ENCODE peak calls at places on chromosomes 11 and 22, in six cellular contexts. V is HFF-Myc, X is aorta, C is thyroid gland, Z is thoracic aorta, E is fibroblast of lung. S is an unnamed sample.

GRCh38 chr11:70887428-70887827 is 364.9 kb downstream of the SHANK2 start:
- DNase-seq in Z (no peak), X (no peak), C (no peak), V (no peak), E (no peak), S (no peak)

GRCh38 chr11:130190371-130190881 is 30.8 kb downstream of the ST14 start:
- DNase-seq in X (no peak), V (no peak), E (no peak), C (no peak), Z (no peak), S (no peak)

GRCh38 chr22:32281092-32281491 is 25.9 kb upstream of the SLC5A4 start:
- DNase-seq in Z (no peak), E (no peak), V (peak), X (no peak), C (no peak), S (no peak)

GRCh38 chr22:45869448-45869847 is 107.5 kb downstream of the WNT7B start:
- DNase-seq in C (no peak), E (no peak), X (no peak), Z (no peak), V (no peak), S (no peak)

GRCh38 chr11:121465709-121466062 is 12.9 kb upstream of the SORL1-AS1 start:
- DNase-seq in E (no peak), V (no peak), Z (no peak), X (no peak), C (no peak), S (no peak)

GRCh38 chr11:2249191-2249916 is 21.0 kb downstream of the ASCL2 start:
- DNase-seq in Z (no peak), X (no peak), C (no peak), E (no peak), V (no peak), S (no peak)

GRCh38 chr22:37186228-37186996 is 1.6 kb downstream of the C1QTNF6 start:
- DNase-seq in V (no peak), Z (no peak), X (peak), E (peak), C (no peak), S (peak)

GRCh38 chr11:112725636-112726035 is 235.6 kb upstream of the NCAM1 start:
- DNase-seq in C (no peak), X (no peak), V (no peak), Z (no peak), E (no peak), S (no peak)

GRCh38 chr11:73972187-73972586 is 10.5 kb downstream of the UCP2 start:
- DNase-seq in C (no peak), Z (no peak), V (no peak), E (no peak), X (peak), S (no peak)

GRCh38 chr11:68298659-68299516 is 13.5 kb upstream of the LRP5 start:
- DNase-seq in X (no peak), V (no peak), Z (no peak), C (no peak), E (no peak), S (no peak)

GRCh38 chr22:38657248-38657909 is 941 bp downstream of the CBY1 start:
- DNase-seq in E (peak), X (no peak), C (peak), V (no peak), Z (no peak), S (no peak)

GRCh38 chr11:103842795-103843194 is 193.6 kb upstream of the DDI1 start:
- DNase-seq in C (no peak), E (peak), V (peak), Z (no peak), X (no peak), S (no peak)

GRCh38 chr22:19915287-19915954 is 26.2 kb upstream of the COMT start:
- DNase-seq in C (no peak), Z (no peak), X (no peak), E (no peak), V (no peak), S (peak)

GRCh38 chr11:64246874-64247728 is at the start of gene PPP1R14B:
- DNase-seq in Z (peak), E (peak), C (peak), V (no peak), X (peak), S (peak)

GRCh38 chr11:115170133-115170815 is 333.9 kb downstream of the CADM1 start:
- DNase-seq in Z (no peak), E (peak), C (peak), X (no peak), V (no peak), S (peak)

GRCh38 chr11:115166826-115167225 is 337.4 kb downstream of the CADM1 start:
- DNase-seq in C (no peak), Z (no peak), V (no peak), X (no peak), E (no peak), S (no peak)

GRCh38 chr11:115164774-115165173 is 339.4 kb downstream of the CADM1 start:
- DNase-seq in X (no peak), C (no peak), V (no peak), Z (no peak), E (no peak), S (no peak)

GRCh38 chr11:115168686-115169085 is 335.5 kb downstream of the CADM1 start:
- DNase-seq in Z (no peak), X (no peak), E (no peak), C (no peak), V (no peak), S (no peak)

GRCh38 chr11:115168229-115168671 is 336.0 kb downstream of the CADM1 start:
- DNase-seq in X (no peak), C (peak), V (no peak), E (no peak), Z (no peak), S (no peak)
- H3K4me3 ChIP-seq in X (no peak), C (no peak), V (no peak), E (no peak), Z (no peak), S (no peak)

GRCh38 chr11:11558352-11558751 is 63.5 kb downstream of the GALNT18 start:
- DNase-seq in C (no peak), E (no peak), V (no peak), Z (no peak), X (no peak), S (no peak)

GRCh38 chr11:11550534-11550933 is 71.3 kb downstream of the GALNT18 start:
- DNase-seq in Z (no peak), X (no peak), C (no peak), E (no peak), V (no peak), S (no peak)

GRCh38 chr11:11555228-11555627 is 66.6 kb downstream of the GALNT18 start:
- DNase-seq in E (no peak), X (peak), Z (no peak), V (no peak), C (peak), S (no peak)

GRCh38 chr11:11553595-11553994 is 68.2 kb downstream of the GALNT18 start:
- DNase-seq in C (peak), E (no peak), X (no peak), Z (no peak), V (no peak), S (no peak)

DNA sequence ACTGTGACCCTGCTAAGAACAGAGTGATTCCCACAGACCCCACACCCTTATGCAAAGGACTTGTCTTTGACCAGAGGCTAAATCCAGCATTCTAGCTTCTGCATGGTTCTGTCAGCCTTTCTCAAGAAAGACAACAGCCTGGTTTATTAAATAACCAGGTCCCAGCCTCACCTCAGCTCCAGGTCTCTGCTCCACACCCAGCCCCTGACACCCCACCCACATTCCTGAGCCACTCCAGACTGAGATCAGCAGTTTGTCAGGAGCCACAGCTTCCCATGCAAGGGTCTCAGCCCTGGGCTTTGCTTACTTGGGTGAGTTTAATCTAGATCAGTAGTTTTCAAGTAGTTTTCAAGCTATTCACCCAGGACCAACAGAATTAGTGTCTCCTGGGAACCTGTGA is 69.1 kb downstream of the GALNT18 start:
- DNase-seq in C (peak), X (no peak), E (no peak), V (no peak), Z (no peak), S (no peak)
- H3K4me3 ChIP-seq in C (no peak), X (no peak), E (no peak), V (no peak), Z (no peak), S (no peak)

DNA sequence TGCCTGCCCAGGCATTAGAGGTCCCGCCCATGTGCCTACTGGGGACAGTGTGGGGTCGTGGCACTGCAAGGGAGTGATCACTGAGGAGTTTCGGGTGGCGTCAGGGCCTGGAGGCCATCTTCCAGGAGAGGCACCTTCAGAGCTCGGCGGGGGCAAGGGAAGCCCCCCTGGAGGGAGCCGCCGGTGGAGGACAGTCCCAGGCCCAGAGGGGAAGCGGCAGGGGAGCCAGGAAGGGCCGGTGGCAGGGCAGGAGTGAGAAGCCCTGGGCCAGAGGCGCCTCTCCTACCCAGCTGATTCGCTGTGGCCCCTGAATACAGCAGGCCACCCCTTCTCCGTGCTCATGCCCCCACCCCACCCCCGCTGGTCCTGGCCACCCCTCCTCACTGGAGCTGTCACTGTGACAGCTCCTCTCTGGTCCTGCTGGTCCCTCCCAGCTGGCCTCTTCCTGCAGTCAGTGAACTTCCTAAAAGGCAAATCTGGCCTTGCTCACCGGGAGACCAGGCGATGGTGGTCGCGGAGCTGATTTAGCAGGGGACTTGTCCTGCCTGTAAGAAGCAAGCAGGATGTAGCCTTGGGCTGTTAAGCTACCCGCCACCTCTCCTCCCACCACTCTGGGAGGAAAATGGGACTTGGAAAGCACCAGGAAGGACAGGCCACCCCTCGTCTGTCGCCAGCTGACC is 2.1 kb upstream of the MAPK11 start:
- DNase-seq in E (no peak), Z (no peak), C (no peak), X (no peak), V (no peak), S (no peak)
- H3K4me3 ChIP-seq in E (no peak), Z (no peak), C (no peak), X (no peak), V (no peak), S (no peak)

GRCh38 chr11:89293966-89294679 is 116.4 kb downstream of the TYR start:
- DNase-seq in V (no peak), Z (no peak), C (peak), X (no peak), E (peak), S (no peak)
- H3K4me3 ChIP-seq in V (peak), Z (peak), C (no peak), X (no peak), E (no peak), S (no peak)

DNA sequence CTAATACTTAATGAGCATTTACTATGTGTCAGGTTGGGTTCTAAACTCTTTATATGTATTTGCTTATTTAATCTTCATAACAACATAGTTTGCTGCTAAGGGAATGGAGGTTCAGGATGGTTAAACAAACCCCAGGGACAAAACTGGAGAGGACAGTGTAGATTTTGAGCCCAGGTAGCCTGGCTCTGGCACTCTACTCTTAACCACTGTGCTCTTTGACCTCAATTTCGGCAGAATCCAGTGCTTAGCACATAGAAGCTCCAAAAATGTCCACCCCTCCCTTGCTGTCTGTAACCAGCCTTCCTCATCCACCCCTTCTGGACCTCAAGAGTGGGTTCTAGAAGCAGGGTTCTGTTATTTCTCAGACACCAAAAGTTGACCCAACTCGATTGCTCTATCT is 88.0 kb upstream of the SYT13 start:
- DNase-seq in V (no peak), Z (no peak), X (no peak), C (no peak), E (no peak), S (no peak)
- H3K4me3 ChIP-seq in V (no peak), Z (no peak), X (no peak), C (no peak), E (no peak), S (no peak)

GRCh38 chr22:41146573-41146972 is 54.2 kb downstream of the EP300 start:
- DNase-seq in Z (no peak), C (no peak), V (no peak), X (no peak), E (peak), S (no peak)

GRCh38 chr22:41152902-41153301 is 52.2 kb upstream of the L3MBTL2 start:
- DNase-seq in C (no peak), X (no peak), V (no peak), E (no peak), Z (no peak), S (no peak)

DNA sequence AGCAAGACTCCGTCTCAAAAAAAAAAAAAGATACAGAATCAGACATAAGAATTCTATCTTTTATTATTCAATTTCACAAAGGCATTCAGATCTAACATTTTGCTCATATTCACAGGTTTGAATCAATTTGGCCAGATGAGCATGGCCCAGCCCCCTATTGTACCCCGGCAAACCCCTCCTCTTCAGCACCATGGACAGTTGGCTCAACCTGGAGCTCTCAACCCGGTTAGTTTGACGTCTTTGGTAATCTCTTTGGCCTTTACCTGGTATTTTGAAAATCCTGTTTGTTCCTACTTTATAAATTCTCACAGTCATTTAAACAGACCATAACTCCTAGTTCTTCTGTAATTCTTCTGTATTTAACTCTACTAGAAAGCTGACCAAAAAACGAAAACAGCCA is 55.3 kb downstream of the EP300 start:
- DNase-seq in X (no peak), C (no peak), V (no peak), E (no peak), Z (no peak), S (no peak)
- H3K4me3 ChIP-seq in X (no peak), C (no peak), V (no peak), E (no peak), Z (no peak), S (no peak)

GRCh38 chr11:125164422-125165110 is at the start of gene PKNOX2:
- DNase-seq in C (peak), E (peak), V (no peak), Z (peak), X (peak), S (peak)

GRCh38 chr11:125165111-125165663 is 636 bp downstream of the PKNOX2 start:
- DNase-seq in X (peak), E (peak), Z (no peak), V (no peak), C (peak), S (no peak)

GRCh38 chr11:125162743-125163142 is 1.8 kb upstream of the PKNOX2 start:
- DNase-seq in C (no peak), V (no peak), X (peak), E (no peak), Z (no peak), S (no peak)

GRCh38 chr11:125163431-125164011 is 1.0 kb upstream of the PKNOX2 start:
- DNase-seq in V (no peak), Z (no peak), E (no peak), C (no peak), X (peak), S (no peak)

GRCh38 chr11:125164091-125164421 is 495 bp upstream of the PKNOX2 start:
- DNase-seq in V (no peak), X (no peak), C (no peak), E (no peak), Z (no peak), S (no peak)
- H3K4me3 ChIP-seq in V (no peak), X (no peak), C (no peak), E (peak), Z (peak), S (no peak)

GRCh38 chr11:821513-822371 is 3.0 kb downstream of the PNPLA2 start:
- DNase-seq in X (no peak), Z (no peak), E (no peak), C (no peak), V (no peak), S (no peak)
- H3K4me3 ChIP-seq in X (no peak), Z (peak), E (no peak), C (no peak), V (peak), S (no peak)

DNA sequence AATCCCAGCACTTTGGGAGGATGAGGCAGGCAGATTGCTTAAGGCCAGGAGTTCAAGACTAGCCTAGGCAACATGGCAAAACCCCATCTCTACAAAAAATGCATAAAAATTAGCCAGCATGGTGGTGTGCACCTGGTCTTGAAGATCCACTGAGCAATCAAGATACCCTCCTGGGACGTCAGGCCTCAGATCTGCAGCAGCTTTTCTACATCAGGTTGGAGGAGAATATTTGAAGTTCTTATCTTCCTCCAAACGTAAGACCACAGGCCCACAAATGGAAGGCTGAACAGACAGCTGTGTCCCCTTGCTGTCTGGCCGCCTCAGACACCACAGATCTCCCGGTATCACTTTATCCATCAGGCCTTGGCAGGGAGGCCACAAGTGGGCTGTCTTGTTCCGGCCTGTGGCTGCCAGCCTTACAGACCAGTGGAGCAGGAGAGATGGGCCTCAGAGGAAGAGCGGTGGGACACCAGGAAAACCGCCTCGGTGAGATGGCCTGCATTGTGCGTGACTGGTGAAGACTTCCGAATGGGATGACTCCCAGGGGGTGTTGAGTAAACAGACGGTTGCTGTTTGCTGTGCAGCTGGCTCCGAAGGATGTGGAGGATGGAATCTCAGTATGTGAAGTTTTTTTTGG is 15.9 kb downstream of the UBASH3B start:
- DNase-seq in E (peak), X (no peak), C (no peak), Z (no peak), V (no peak), S (peak)
- H3K4me3 ChIP-seq in E (no peak), X (no peak), C (no peak), Z (no peak), V (no peak), S (no peak)